ENCODE peak calls at places on chromosomes 7 and 10, in seven cellular contexts. I, X, G, H, Q, F and W are unnamed samples.

GRCh38 chr10:63629363-63630084 is 108.3 kb downstream of the REEP3 start:
- DNase-seq in I (peak), X (peak), G (peak), H (peak), Q (peak), F (peak), W (peak)

GRCh38 chr10:77865585-77866324 is 60.8 kb downstream of the DLG5 start:
- DNase-seq in I (no peak), X (no peak), G (no peak), H (no peak), Q (no peak), F (no peak), W (no peak)

GRCh38 chr7:74289660-74290589 is 718 bp downstream of the CLIP2 start:
- DNase-seq in I (no peak), X (peak), G (no peak), H (no peak), Q (no peak), F (no peak), W (peak)

GRCh38 chr7:5143935-5144903 is 45.8 kb upstream of the WIPI2 start:
- DNase-seq in I (peak), X (peak), G (peak), H (peak), Q (no peak), F (no peak), W (peak)

GRCh38 chr7:134134004-134134403 is 6.9 kb downstream of the LRGUK start:
- DNase-seq in I (no peak), X (no peak), G (no peak), H (no peak), Q (no peak), F (no peak), W (no peak)

GRCh38 chr7:20152511-20152910 is 64.7 kb downstream of the MACC1 start:
- DNase-seq in I (no peak), X (no peak), G (no peak), H (no peak), Q (no peak), F (no peak), W (no peak)

GRCh38 chr7:57327081-57327480 is 122.9 kb upstream of the ZNF716 start:
- DNase-seq in I (no peak), X (no peak), G (no peak), H (no peak), Q (no peak), F (no peak), W (no peak)

GRCh38 chr10:112236486-112236885 is 46.7 kb upstream of the TECTB start:
- DNase-seq in I (no peak), X (no peak), G (no peak), H (no peak), Q (no peak), F (no peak), W (no peak)

GRCh38 chr10:132432176-132432540 is 35.2 kb downstream of the PWWP2B start:
- DNase-seq in I (no peak), X (peak), G (no peak), H (no peak), Q (no peak), F (no peak), W (no peak)

GRCh38 chr10:125543796-125544195 is 139.2 kb downstream of the TEX36 start:
- DNase-seq in I (no peak), X (no peak), G (no peak), H (no peak), Q (no peak), F (no peak), W (no peak)
- TF ChIP-seq TAF1 in I (no peak), X (no peak), G (no peak), H (no peak), Q (no peak), F (no peak), W (no peak)

DNA sequence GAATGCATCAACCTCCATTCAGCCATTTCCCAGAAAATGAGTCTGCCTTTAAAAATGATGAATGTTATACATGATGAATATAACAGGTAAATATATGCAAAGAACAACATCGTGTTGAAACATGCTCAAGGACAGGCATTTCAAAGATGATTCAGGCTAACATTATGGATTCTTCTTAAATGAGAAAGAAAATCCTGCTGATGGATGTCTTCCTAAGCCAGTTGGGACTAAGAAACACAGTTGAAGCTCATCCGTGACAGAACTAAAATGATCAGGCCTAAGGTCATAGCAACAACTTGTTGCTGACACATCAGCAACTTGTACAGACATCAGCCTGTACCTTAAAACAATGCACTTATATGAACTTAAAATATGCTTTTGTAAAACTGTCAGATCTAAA is 267.9 kb downstream of the MAGI2 start:
- DNase-seq in I (no peak), X (no peak), G (no peak), H (no peak), Q (no peak), F (no peak), W (no peak)
- TF ChIP-seq TAF1 in I (no peak), X (no peak), G (no peak), H (no peak), Q (no peak), F (no peak), W (no peak)

GRCh38 chr10:128029280-128029618 is 97.0 kb downstream of the MKI67 start:
- DNase-seq in I (no peak), X (no peak), G (no peak), H (no peak), Q (no peak), F (no peak), W (no peak)

GRCh38 chr10:128027306-128027705 is 98.9 kb downstream of the MKI67 start:
- DNase-seq in I (no peak), X (no peak), G (no peak), H (no peak), Q (no peak), F (no peak), W (no peak)

GRCh38 chr10:128029731-128030369 is 96.4 kb downstream of the MKI67 start:
- DNase-seq in I (no peak), X (no peak), G (no peak), H (no peak), Q (no peak), F (no peak), W (no peak)

GRCh38 chr10:128027822-128028507 is 98.3 kb downstream of the MKI67 start:
- DNase-seq in I (no peak), X (no peak), G (no peak), H (no peak), Q (no peak), F (no peak), W (no peak)

DNA sequence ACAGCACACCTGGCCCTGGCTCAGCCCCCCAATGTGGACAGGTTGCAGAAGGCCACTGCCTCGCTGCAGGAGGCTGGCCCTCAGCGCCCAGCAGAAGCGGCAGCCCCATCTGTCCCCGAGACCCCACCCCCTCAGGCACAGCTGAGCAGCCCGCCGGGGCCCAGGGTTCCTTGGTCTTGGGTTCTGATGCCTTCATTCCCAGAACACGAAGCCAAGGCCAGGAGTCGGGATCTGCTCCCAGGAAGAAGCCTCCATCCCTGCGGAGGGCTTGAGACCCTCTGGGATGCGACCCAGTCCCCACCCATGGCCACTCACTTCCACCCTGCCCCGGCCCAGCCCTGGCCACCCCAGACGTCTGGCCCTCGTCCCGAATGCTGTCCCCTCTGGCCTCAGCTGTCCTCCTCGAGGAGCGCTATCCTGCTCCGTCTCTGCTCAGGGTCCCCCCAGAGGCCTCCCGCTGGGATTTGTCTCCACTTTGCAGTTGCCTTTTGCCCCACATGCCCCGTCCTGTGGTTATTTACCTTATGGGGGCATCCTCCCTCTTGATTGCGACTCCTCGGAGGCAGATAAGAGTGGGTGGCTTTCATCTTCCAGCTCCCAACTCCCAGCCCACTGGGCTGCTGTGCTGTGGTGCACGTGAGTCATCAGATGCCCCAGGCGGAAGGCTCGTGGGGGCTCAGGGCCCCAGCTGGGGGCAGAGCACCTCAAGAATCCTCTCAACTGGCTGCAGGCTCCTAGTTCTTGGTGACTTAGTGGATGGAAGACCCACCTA is 97.5 kb downstream of the MKI67 start:
- DNase-seq in I (no peak), X (no peak), G (no peak), H (no peak), Q (no peak), F (no peak), W (no peak)
- TF ChIP-seq TAF1 in I (no peak), X (no peak), G (no peak), H (no peak), Q (no peak), F (no peak), W (no peak)

DNA sequence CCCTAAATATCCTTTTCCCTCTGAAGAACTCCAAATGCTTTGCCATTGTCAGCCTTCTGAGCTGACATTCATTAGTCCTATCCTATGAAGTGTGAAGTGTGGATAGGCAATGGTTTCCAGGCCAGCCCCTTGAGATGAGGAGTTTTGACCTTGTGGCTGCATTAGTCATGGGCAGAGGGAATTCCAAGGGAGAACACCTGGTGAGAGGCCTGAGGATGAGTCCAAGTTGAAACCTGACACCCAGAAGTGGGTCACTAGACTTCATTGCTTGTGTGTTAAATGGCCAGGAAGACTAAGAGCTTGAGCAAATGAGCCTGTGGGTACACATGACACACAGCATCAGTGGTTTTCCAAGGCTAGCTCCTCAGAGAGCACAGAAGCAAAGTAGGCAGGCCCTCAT is 260.8 kb downstream of the SKAP2 start:
- DNase-seq in I (no peak), X (no peak), G (no peak), H (no peak), Q (no peak), F (peak), W (no peak)
- TF ChIP-seq TAF1 in I (no peak), X (no peak), G (no peak), H (no peak), Q (no peak), F (no peak), W (no peak)

GRCh38 chr7:136009488-136010079 is 32.4 kb upstream of the MTPN start:
- DNase-seq in I (no peak), X (peak), G (no peak), H (peak), Q (peak), F (no peak), W (no peak)
- TF ChIP-seq TAF1 in I (no peak), X (no peak), G (no peak), H (no peak), Q (no peak), F (no peak), W (no peak)

GRCh38 chr7:101874028-101874427 is 56.6 kb downstream of the CUX1 start:
- DNase-seq in I (no peak), X (no peak), G (no peak), H (no peak), Q (no peak), F (no peak), W (no peak)
- TF ChIP-seq TAF1 in I (no peak), X (no peak), G (no peak), H (no peak), Q (no peak), F (no peak), W (no peak)

GRCh38 chr10:22309180-22310000 is 6.8 kb upstream of the COMMD3 start:
- DNase-seq in I (no peak), X (no peak), G (no peak), H (no peak), Q (no peak), F (no peak), W (no peak)

GRCh38 chr10:22310928-22311327 is 5.3 kb upstream of the COMMD3 start:
- DNase-seq in I (no peak), X (no peak), G (no peak), H (no peak), Q (no peak), F (no peak), W (no peak)

DNA sequence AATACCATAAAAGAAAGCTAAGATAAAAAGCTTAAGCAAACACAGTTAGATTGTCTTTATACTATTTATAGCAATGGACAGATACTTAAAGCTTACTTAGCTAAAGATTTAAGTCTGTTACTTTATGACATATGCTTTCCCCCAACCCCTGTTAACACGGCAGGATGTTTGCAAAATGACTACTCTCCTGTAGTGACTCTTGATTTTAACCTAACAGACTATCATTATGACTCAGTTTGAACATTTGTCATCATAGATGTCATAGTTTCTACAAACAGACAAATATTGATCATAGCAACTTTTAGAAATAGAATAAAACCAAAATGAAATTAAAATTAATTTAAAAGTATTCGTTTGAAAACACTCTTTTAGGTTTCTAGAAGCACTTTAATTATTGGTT is 7.8 kb upstream of the COMMD3 start:
- DNase-seq in I (peak), X (no peak), G (peak), H (peak), Q (no peak), F (no peak), W (no peak)
- TF ChIP-seq TAF1 in I (no peak), X (no peak), G (no peak), H (no peak), Q (no peak), F (no peak), W (no peak)